ENCODE peak calls at places on chromosome 19, in eight cellular contexts. X is neural progenitor cell, E is choroid plexus epithelial cell, S is coronary artery, P is H9, I is heart right ventricle, Z is lower leg skin, A is BJ. H is an unnamed sample.

GRCh38 chr19:1164684-1165531 is 9.2 kb downstream of the SBNO2 start:
- DNase-seq in X (no peak), E (no peak), S (no peak), P (no peak), I (no peak), Z (no peak), A (no peak), H (no peak)

GRCh38 chr19:51354742-51355148 is 11.4 kb downstream of the ETFB start:
- DNase-seq in X (peak), E (peak), S (no peak), P (peak), I (no peak), Z (no peak), A (no peak), H (no peak)

GRCh38 chr19:3970808-3971598 is at the start of gene DAPK3:
- DNase-seq in X (peak), E (peak), S (peak), P (peak), I (peak), Z (peak), A (peak), H (peak)

GRCh38 chr19:55482128-55482961 is 2.6 kb upstream of the NAT14 start:
- DNase-seq in X (no peak), E (no peak), S (no peak), P (no peak), I (peak), Z (no peak), A (no peak), H (no peak)

GRCh38 chr19:50668416-50669318 is 19.4 kb downstream of the C19orf81 start:
- DNase-seq in X (peak), E (no peak), S (no peak), P (no peak), I (no peak), Z (no peak), A (no peak), H (no peak)

GRCh38 chr19:27986299-27986698 is 1226.7 kb downstream of the UQCRFS1 start:
- DNase-seq in X (no peak), E (no peak), S (no peak), P (no peak), I (no peak), Z (no peak), A (no peak), H (no peak)

GRCh38 chr19:51023946-51024345 is 2.5 kb downstream of the KLK11 start:
- DNase-seq in X (no peak), E (no peak), S (no peak), P (no peak), I (no peak), Z (no peak), A (no peak), H (no peak)

GRCh38 chr19:35126624-35126959 is 8.3 kb downstream of the LGI4 start:
- DNase-seq in X (peak), E (no peak), S (no peak), P (peak), I (no peak), Z (no peak), A (no peak), H (no peak)

GRCh38 chr19:29806098-29806866 is 5.5 kb upstream of the CCNE1 start:
- DNase-seq in X (peak), E (peak), S (no peak), P (peak), I (peak), Z (no peak), A (no peak), H (no peak)

GRCh38 chr19:51501594-51502263 is at the start of gene SIGLEC12:
- DNase-seq in X (no peak), E (no peak), S (no peak), P (no peak), I (no peak), Z (peak), A (no peak), H (peak)

GRCh38 chr19:40530091-40530901 is 46.4 kb upstream of the SHKBP1 start:
- DNase-seq in X (peak), E (no peak), S (no peak), P (peak), I (peak), Z (no peak), A (no peak), H (no peak)

GRCh38 chr19:1774999-1775772 is 21.9 kb downstream of the ONECUT3 start:
- DNase-seq in X (no peak), E (peak), S (no peak), P (peak), I (no peak), Z (no peak), A (no peak), H (no peak)

GRCh38 chr19:6738726-6739389 is 622 bp upstream of the TRIP10 start:
- DNase-seq in X (peak), E (no peak), S (no peak), P (no peak), I (peak), Z (peak), A (no peak), H (no peak)

GRCh38 chr19:47445937-47446402 is 25.7 kb downstream of the SLC8A2 start:
- DNase-seq in X (peak), E (no peak), S (no peak), P (peak), I (no peak), Z (peak), A (no peak), H (no peak)

GRCh38 chr19:16814526-16815100 is 14.6 kb upstream of the SIN3B start:
- DNase-seq in X (no peak), E (peak), S (no peak), P (no peak), I (no peak), Z (no peak), A (no peak), H (no peak)

GRCh38 chr19:38686530-38686888 is 39.1 kb downstream of the ACTN4 start:
- DNase-seq in X (no peak), E (no peak), S (no peak), P (peak), I (no peak), Z (no peak), A (no peak), H (no peak)

GRCh38 chr19:18152817-18153554 is at the start of gene PIK3R2:
- DNase-seq in X (peak), E (peak), S (peak), P (peak), I (peak), Z (peak), A (peak), H (peak)
- TF ChIP-seq CTCF in X (no peak), E (no peak), S (no peak), P (no peak), I (no peak), Z (no peak), A (no peak), H (no peak)

GRCh38 chr19:32336259-32337111 is 8.9 kb upstream of the ZNF507 start:
- DNase-seq in X (no peak), E (peak), S (no peak), P (no peak), I (no peak), Z (no peak), A (no peak), H (no peak)
- TF ChIP-seq CTCF in X (no peak), E (peak), S (no peak), P (no peak), I (peak), Z (no peak), A (peak), H (peak)

DNA sequence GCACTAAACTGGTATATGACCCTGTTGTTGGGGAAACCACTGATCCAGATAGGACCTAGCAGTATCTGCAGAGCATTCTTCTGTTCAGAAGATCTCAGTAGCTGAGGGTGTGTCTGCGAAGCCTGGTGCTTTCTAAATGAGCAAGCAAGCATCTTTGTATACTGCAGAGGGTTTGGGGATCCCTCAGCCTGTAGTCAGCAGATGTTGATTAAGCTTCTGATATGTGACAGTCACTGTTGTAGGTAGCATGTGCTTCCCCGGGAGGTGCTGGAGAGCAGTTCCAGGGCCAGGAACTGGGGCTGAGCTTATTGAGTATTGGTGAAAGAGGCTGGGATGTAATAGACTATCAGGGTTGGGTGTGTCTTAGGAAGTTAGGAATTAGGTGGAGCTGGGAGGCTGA is 1.5 kb downstream of the SCAF1 start:
- DNase-seq in X (no peak), E (no peak), S (no peak), P (no peak), I (no peak), Z (no peak), A (no peak), H (no peak)
- TF ChIP-seq CTCF in X (no peak), E (no peak), S (no peak), P (no peak), I (no peak), Z (no peak), A (no peak), H (no peak)

GRCh38 chr19:13102666-13103584 is at the start of gene LYL1:
- DNase-seq in X (peak), E (no peak), S (peak), P (peak), I (peak), Z (peak), A (no peak), H (peak)

GRCh38 chr19:13102416-13102665 is 317 bp downstream of the LYL1 start:
- DNase-seq in X (no peak), E (no peak), S (no peak), P (no peak), I (no peak), Z (no peak), A (no peak), H (no peak)

GRCh38 chr19:13104848-13105646 is 2.4 kb upstream of the LYL1 start:
- DNase-seq in X (no peak), E (no peak), S (no peak), P (no peak), I (no peak), Z (peak), A (no peak), H (no peak)

GRCh38 chr19:13103585-13103923 is 896 bp upstream of the LYL1 start:
- DNase-seq in X (no peak), E (no peak), S (no peak), P (peak), I (no peak), Z (no peak), A (no peak), H (no peak)

DNA sequence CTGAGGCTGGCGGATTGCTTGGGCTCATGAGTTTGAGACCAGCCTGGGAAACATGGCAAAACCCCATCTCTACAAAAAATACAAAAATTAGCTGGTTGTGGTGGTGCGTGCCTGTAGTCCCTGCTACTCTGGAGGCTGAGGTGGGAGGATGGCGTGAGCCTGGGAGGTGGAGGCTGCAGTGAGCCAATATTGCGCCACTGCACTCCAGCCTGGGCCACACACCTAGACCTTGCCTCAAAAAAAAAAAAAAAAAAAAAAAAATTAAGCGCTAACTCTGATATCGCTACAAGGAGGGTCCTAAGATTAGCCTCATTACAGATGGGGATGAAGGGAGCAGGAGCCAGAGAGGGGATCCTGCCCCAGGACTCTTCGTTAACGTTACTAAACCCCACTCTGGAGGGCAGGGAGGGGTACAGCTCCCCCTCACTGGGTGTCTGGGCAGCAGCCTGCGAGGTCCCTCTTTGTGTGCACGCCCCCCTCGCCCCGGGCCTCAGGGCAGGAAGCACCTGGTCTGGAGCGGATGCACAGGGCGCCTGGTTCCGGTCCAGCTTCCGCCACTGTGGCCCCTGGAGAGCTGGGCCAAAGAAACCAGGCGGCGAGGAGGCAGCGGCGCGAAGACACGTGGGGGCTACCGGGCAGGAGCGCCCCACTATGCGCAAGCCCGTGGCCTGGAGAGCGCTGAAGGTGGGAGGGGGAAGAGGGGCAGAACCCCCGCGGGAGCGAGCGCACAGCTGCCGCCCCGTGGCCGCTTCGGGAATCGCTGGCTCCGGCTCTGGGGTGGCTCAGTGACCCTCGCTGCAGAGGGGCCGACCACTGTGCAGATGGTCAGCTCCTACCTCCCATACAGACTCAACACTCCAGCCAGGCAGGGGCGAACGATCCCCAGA is 1.5 kb upstream of the LYL1 start:
- DNase-seq in X (peak), E (no peak), S (no peak), P (peak), I (peak), Z (peak), A (no peak), H (no peak)
- TF ChIP-seq CTCF in X (peak), E (peak), S (peak), P (peak), I (peak), Z (no peak), A (peak), H (peak)